ENCODE peak calls at places on chromosomes 2 and 18, in ten cellular contexts. T is heart right ventricle; W is osteoblast; L is GM06990; E is WERI-Rb-1; H is foreskin fibroblast; Q is colonic mucosa; K is CD8-positive, alpha-beta T cell; A is astrocyte of the spinal cord; C is epithelial cell of esophagus. B is an unnamed sample.
A peak's percentile ranks its signal among the peaks of the same experiment; 100 is the strongest.

GRCh38 chr2:224146356-224147160 is 107.5 kb upstream of the SERPINE2 start:
- DNase-seq in Q (no peak), A (no peak), C (peak; percentile 17), L (no peak), W (no peak), E (no peak), K (no peak), T (no peak), H (no peak), B (no peak)

GRCh38 chr18:51668101-51668500 is 470.6 kb upstream of the MEX3C start:
- DNase-seq in H (peak; percentile 6), W (no peak), K (peak; percentile 11), A (peak; percentile 45), T (peak; percentile 17), C (peak; percentile 56), Q (peak; percentile 46), E (peak; percentile 85), L (peak; percentile 22), B (peak; percentile 53)

GRCh38 chr2:140344842-140345241 is 1564.7 kb upstream of the NXPH2 start:
- DNase-seq in A (no peak), K (no peak), L (no peak), E (no peak), C (peak; percentile 2), W (no peak), H (peak; percentile 28), Q (no peak), T (no peak), B (peak; percentile 42)

GRCh38 chr18:80168982-80169381 is 59.9 kb downstream of the ADNP2 start:
- DNase-seq in L (no peak), A (no peak), T (no peak), C (no peak), W (no peak), H (no peak), Q (no peak), E (no peak), K (no peak), B (no peak)

GRCh38 chr2:234593636-234594035 is 96.8 kb upstream of the ARL4C start:
- DNase-seq in A (peak; percentile 21), C (no peak), E (no peak), K (no peak), W (peak; percentile 58), H (peak; percentile 24), Q (no peak), T (no peak), L (no peak), B (no peak)

GRCh38 chr18:75276813-75277628 is 66.4 kb downstream of the TSHZ1 start:
- DNase-seq in C (peak; percentile 8), L (no peak), W (peak; percentile 84), H (peak; percentile 94), E (no peak), A (peak; percentile 68), T (no peak), K (no peak), Q (no peak), B (no peak)

GRCh38 chr2:61272421-61273070 is 110.6 kb downstream of the C2orf74 start:
- DNase-seq in H (peak; percentile 4), C (no peak), Q (no peak), E (no peak), W (peak; percentile 22), T (no peak), K (no peak), L (no peak), A (peak; percentile 41), B (no peak)

GRCh38 chr2:96767135-96767871 is 6.6 kb downstream of the CNNM4 start:
- DNase-seq in A (no peak), W (no peak), Q (peak; percentile 81), L (no peak), C (no peak), E (no peak), T (no peak), K (no peak), H (no peak), B (no peak)

GRCh38 chr2:109277414-109277813 is 148.4 kb downstream of the SH3RF3 start:
- DNase-seq in H (no peak), E (no peak), W (no peak), A (no peak), L (no peak), K (no peak), T (no peak), C (no peak), Q (no peak), B (no peak)

GRCh38 chr2:176565641-176566323 is 296.5 kb downstream of the MTX2 start:
- DNase-seq in A (peak; percentile 16), W (no peak), H (no peak), K (no peak), C (no peak), L (no peak), Q (no peak), T (no peak), E (no peak), B (no peak)

GRCh38 chr2:223853425-223853837 is 16.0 kb upstream of the AP1S3 start:
- DNase-seq in W (no peak), E (no peak), H (no peak), Q (no peak), T (no peak), C (peak; percentile 87), K (no peak), A (no peak), L (no peak), B (peak; percentile 50)

GRCh38 chr2:36777788-36778187 is 81.3 kb downstream of the VIT start:
- DNase-seq in C (no peak), W (no peak), L (no peak), Q (no peak), H (no peak), E (no peak), T (no peak), K (no peak), A (no peak), B (no peak)

GRCh38 chr2:85799215-85799956 is 45.6 kb downstream of the ATOH8 start:
- DNase-seq in K (no peak), C (peak; percentile 87), E (peak; percentile 14), H (no peak), A (no peak), T (no peak), Q (no peak), L (no peak), W (no peak), B (no peak)

DNA sequence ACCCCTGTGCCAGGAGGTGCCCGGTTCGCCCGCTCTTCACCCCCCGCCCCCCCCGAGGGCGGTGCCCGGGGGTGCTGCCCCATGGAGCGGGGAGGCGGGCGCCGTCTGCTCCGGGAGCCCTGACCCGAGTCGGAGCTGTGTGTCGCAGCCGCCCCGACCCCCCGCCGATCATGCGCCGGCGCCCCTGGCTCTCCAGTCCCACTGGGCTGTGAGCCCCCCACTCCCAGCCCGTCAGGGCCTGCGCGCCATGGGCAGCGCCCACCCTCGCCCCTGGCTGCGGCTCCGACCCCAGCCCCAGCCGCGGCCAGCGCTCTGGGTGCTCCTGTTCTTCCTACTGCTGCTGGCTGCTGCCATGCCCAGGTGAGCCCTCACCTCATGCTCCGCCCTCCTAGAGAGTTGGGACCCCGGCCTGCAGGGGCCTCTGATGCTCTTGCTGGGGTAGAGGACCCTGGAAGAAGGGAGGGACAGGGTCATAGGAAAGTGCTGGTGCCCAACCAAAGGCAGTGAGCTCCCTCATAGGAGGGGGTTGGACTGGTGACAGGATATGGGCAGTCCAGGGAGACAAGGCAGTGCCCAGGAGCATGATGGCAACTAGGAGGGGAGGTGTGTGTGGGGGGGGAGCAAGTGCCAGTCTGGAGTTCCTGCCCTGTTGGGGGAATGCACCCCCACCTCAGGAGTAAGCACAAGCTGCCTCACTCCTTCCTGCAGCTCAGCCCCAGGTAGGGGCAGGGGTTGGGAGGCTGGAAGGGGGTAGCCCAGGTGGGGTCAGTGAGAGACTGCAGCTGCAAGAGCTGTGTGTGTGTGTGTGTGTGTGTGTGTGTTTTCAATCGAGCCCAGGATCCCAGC is at the start of gene WNT10A:
- DNase-seq in W (no peak), K (no peak), A (no peak), T (no peak), E (no peak), C (no peak), L (no peak), H (no peak), Q (no peak), B (no peak)
- H3K4me3 ChIP-seq in W (no peak within 1 kb of the TSS), K (peak within 1 kb of the TSS; percentile 61), A (no peak within 1 kb of the TSS), T (peak within 1 kb of the TSS; percentile 18), E (no peak within 1 kb of the TSS), C (peak within 1 kb of the TSS; percentile 49), L (peak within 1 kb of the TSS; percentile 65), H (no peak within 1 kb of the TSS), Q (peak within 1 kb of the TSS; percentile 23), B (no peak within 1 kb of the TSS)

DNA sequence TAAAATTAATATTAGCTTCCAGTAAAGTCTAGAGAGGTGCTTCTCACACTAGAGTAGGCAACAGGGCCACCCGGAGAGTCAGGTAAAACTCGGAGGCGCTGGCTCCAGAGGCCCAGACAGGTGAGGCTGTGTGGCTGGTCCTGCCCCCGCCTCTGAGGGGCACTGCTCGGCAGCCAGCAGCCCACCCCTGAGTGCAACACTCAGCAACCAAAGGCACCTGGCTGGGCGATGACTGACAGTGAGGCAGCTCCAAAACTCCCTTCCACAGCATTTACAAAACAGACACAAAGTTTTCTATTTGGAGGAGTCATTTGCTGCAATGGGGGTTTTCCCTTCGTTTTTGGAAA is 138.8 kb upstream of the ID2 start:
- DNase-seq in A (no peak), K (no peak), E (no peak), H (no peak), T (no peak), W (no peak), C (no peak), Q (no peak), L (no peak), B (no peak)
- TF ChIP-seq CTCF in A (no peak), K (no peak), E (no peak), H (no peak), T (no peak), W (no peak), C (no peak), Q (no peak), L (no peak), B (no peak)

DNA sequence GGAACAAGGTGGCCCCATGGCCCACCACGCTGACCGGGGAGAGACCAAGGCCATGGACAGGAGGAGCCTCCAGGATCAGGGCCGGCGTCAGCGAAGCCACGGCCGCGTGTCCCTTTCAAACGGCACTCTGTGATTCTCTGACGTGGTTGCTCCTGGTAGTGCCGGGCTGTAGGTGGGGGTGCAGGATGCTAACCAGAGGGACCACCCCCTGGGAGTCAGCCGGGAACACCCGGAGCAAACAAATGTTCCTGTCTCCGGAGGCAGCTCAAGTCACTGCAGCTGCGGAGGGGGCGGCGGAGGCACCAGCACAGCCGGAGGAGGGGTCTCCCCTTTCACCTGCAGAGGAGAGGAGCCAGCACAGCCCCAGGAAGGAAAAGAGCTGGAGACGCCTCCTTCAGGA is 750.6 kb upstream of the SALL3 start:
- DNase-seq in Q (no peak), E (no peak), W (no peak), L (no peak), K (no peak), C (no peak), H (no peak), A (no peak), T (no peak), B (no peak)
- H3K4me3 ChIP-seq in Q (no peak overlapping the region), E (no peak overlapping the region), W (no peak overlapping the region), L (no peak overlapping the region), K (no peak overlapping the region), C (no peak overlapping the region), H (no peak overlapping the region), A (no peak overlapping the region), T (no peak overlapping the region), B (no peak overlapping the region)

DNA sequence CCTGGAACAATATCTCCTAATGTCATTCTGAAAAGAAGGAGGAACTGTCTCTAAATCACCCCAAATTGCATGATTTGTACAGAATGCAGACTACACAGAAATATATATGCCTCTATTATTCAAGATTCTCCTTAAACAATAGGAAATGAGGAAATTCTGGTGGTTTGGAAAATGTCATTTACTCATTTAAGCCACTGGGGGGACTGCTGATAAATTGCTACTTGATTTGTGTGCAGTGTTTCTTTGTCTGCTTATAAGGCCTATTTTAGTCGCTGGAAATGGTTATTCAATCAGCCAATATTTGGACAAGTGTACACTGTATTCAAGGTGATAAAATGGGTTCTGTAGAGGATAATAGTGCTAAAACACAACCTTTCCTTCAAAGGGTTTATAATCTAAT is 801.9 kb upstream of the CELF4 start:
- DNase-seq in E (no peak), A (no peak), K (no peak), Q (no peak), T (no peak), W (no peak), H (no peak), C (no peak), L (no peak), B (no peak)
- TF ChIP-seq CTCF in E (no peak), A (no peak), K (no peak), Q (no peak), T (no peak), W (no peak), H (no peak), C (no peak), L (no peak), B (no peak)

B was measured in cardiac fibroblast.